ENCODE peak calls at places on chromosome 15, in six cellular contexts. One of them, this sample, is unnamed.

GRCh38 chr15:55897560-55898336 is 95.7 kb downstream of the NEDD4 start:
- DNase-seq in astrocyte of the spinal cord: peak; percentile 52
- DNase-seq in glutamatergic neuron: peak; percentile 71
- DNase-seq in cardiac muscle cell: peak; percentile 67
- DNase-seq in MCF 10A: peak; percentile 87
- DNase-seq in AG04449: no peak
- DNase-seq in this sample: peak; percentile 70

GRCh38 chr15:39312984-39313383 is 267.9 kb upstream of the THBS1 start:
- DNase-seq in MCF 10A: peak; percentile 23
- DNase-seq in astrocyte of the spinal cord: no peak
- DNase-seq in AG04449: no peak
- DNase-seq in glutamatergic neuron: no peak
- DNase-seq in cardiac muscle cell: peak; percentile 51
- DNase-seq in this sample: peak; percentile 39

GRCh38 chr15:37891754-37892368 is 42.6 kb upstream of the TMCO5A start:
- DNase-seq in astrocyte of the spinal cord: peak; percentile 43
- DNase-seq in MCF 10A: peak; percentile 47
- DNase-seq in glutamatergic neuron: no peak
- DNase-seq in AG04449: no peak
- DNase-seq in cardiac muscle cell: peak; percentile 71
- DNase-seq in this sample: no peak

GRCh38 chr15:68333775-68334470 is 56.4 kb downstream of the FEM1B start:
- DNase-seq in glutamatergic neuron: no peak
- DNase-seq in astrocyte of the spinal cord: peak; percentile 46
- DNase-seq in MCF 10A: peak; percentile 75
- DNase-seq in AG04449: no peak
- DNase-seq in cardiac muscle cell: no peak
- DNase-seq in this sample: no peak

GRCh38 chr15:58043192-58043903 is 22.2 kb downstream of the ALDH1A2 start:
- DNase-seq in cardiac muscle cell: peak; percentile 64
- DNase-seq in astrocyte of the spinal cord: peak; percentile 35
- DNase-seq in glutamatergic neuron: peak; percentile 50
- DNase-seq in AG04449: no peak
- DNase-seq in MCF 10A: peak; percentile 66
- DNase-seq in this sample: peak; percentile 65

GRCh38 chr15:95843241-95843851 is 487.2 kb upstream of the NR2F2 start:
- DNase-seq in cardiac muscle cell: no peak
- DNase-seq in AG04449: peak; percentile 16
- DNase-seq in glutamatergic neuron: no peak
- DNase-seq in MCF 10A: no peak
- DNase-seq in astrocyte of the spinal cord: peak; percentile 89
- DNase-seq in this sample: no peak

GRCh38 chr15:38213392-38213791 is 39.2 kb upstream of the SPRED1 start:
- DNase-seq in AG04449: no peak
- DNase-seq in astrocyte of the spinal cord: no peak
- DNase-seq in glutamatergic neuron: no peak
- DNase-seq in cardiac muscle cell: no peak
- DNase-seq in MCF 10A: no peak
- DNase-seq in this sample: no peak

GRCh38 chr15:60370804-60371700 is 26.7 kb downstream of the ANXA2 start:
- DNase-seq in AG04449: peak; percentile 92
- DNase-seq in astrocyte of the spinal cord: peak; percentile 99
- DNase-seq in cardiac muscle cell: no peak
- DNase-seq in MCF 10A: peak; percentile 99
- DNase-seq in glutamatergic neuron: no peak
- DNase-seq in this sample: peak; percentile 87

GRCh38 chr15:50702762-50703334 is 16.3 kb upstream of the TRPM7 start:
- DNase-seq in astrocyte of the spinal cord: no peak
- DNase-seq in cardiac muscle cell: no peak
- DNase-seq in MCF 10A: no peak
- DNase-seq in glutamatergic neuron: no peak
- DNase-seq in AG04449: no peak
- DNase-seq in this sample: no peak

GRCh38 chr15:85993116-85993515 is 86.6 kb upstream of the AGBL1 start:
- DNase-seq in MCF 10A: no peak
- DNase-seq in AG04449: no peak
- DNase-seq in astrocyte of the spinal cord: no peak
- DNase-seq in cardiac muscle cell: no peak
- DNase-seq in glutamatergic neuron: no peak
- DNase-seq in this sample: no peak

GRCh38 chr15:67906382-67906781 is 66.5 kb upstream of the RNU6-1 start:
- DNase-seq in cardiac muscle cell: no peak
- DNase-seq in AG04449: no peak
- DNase-seq in astrocyte of the spinal cord: no peak
- DNase-seq in glutamatergic neuron: no peak
- DNase-seq in MCF 10A: no peak
- DNase-seq in this sample: no peak

GRCh38 chr15:70429323-70429722 is 331.6 kb upstream of the TLE3 start:
- DNase-seq in cardiac muscle cell: no peak
- DNase-seq in AG04449: no peak
- DNase-seq in glutamatergic neuron: no peak
- DNase-seq in MCF 10A: no peak
- DNase-seq in astrocyte of the spinal cord: no peak
- DNase-seq in this sample: no peak

GRCh38 chr15:82647835-82648256 is 683 bp upstream of the CPEB1 start:
- DNase-seq in astrocyte of the spinal cord: no peak
- DNase-seq in glutamatergic neuron: peak; percentile 57
- DNase-seq in AG04449: no peak
- DNase-seq in MCF 10A: no peak
- DNase-seq in cardiac muscle cell: peak; percentile 46
- DNase-seq in this sample: peak; percentile 48

GRCh38 chr15:48718646-48719045 is 73.1 kb upstream of the FBN1 start:
- DNase-seq in glutamatergic neuron: no peak
- DNase-seq in AG04449: no peak
- DNase-seq in astrocyte of the spinal cord: peak; percentile 25
- DNase-seq in cardiac muscle cell: no peak
- DNase-seq in MCF 10A: no peak
- DNase-seq in this sample: no peak

GRCh38 chr15:61205427-61205826 is 23.7 kb downstream of the RORA start:
- DNase-seq in cardiac muscle cell: no peak
- DNase-seq in astrocyte of the spinal cord: peak; percentile 36
- DNase-seq in MCF 10A: peak; percentile 5
- DNase-seq in AG04449: no peak
- DNase-seq in glutamatergic neuron: no peak
- DNase-seq in this sample: no peak

GRCh38 chr15:68488290-68488689 is 56.3 kb upstream of the ITGA11 start:
- DNase-seq in MCF 10A: no peak
- DNase-seq in glutamatergic neuron: no peak
- DNase-seq in cardiac muscle cell: no peak
- DNase-seq in astrocyte of the spinal cord: no peak
- DNase-seq in AG04449: no peak
- DNase-seq in this sample: no peak

GRCh38 chr15:46576611-46577010 is 941.8 kb downstream of the SQOR start:
- DNase-seq in AG04449: no peak
- DNase-seq in MCF 10A: no peak
- DNase-seq in astrocyte of the spinal cord: no peak
- DNase-seq in cardiac muscle cell: no peak
- DNase-seq in glutamatergic neuron: no peak
- DNase-seq in this sample: no peak

GRCh38 chr15:100873029-100873677 is 6.5 kb upstream of the ALDH1A3 start:
- DNase-seq in astrocyte of the spinal cord: peak; percentile 85
- DNase-seq in AG04449: peak; percentile 73
- DNase-seq in MCF 10A: peak; percentile 89
- DNase-seq in glutamatergic neuron: peak; percentile 58
- DNase-seq in cardiac muscle cell: peak; percentile 81
- DNase-seq in this sample: peak; percentile 81

GRCh38 chr15:39795486-39795885 is 12.8 kb upstream of the FSIP1 start:
- DNase-seq in MCF 10A: no peak
- DNase-seq in cardiac muscle cell: no peak
- DNase-seq in astrocyte of the spinal cord: no peak
- DNase-seq in AG04449: no peak
- DNase-seq in glutamatergic neuron: no peak
- DNase-seq in this sample: no peak

GRCh38 chr15:68930268-68931022 is at the start of gene SPESP1:
- DNase-seq in astrocyte of the spinal cord: peak; percentile 52
- DNase-seq in cardiac muscle cell: no peak
- DNase-seq in MCF 10A: peak; percentile 82
- DNase-seq in glutamatergic neuron: no peak
- DNase-seq in AG04449: no peak
- DNase-seq in this sample: no peak

GRCh38 chr15:72184165-72184811 is 13.3 kb downstream of the GRAMD2A start:
- DNase-seq in AG04449: no peak
- DNase-seq in MCF 10A: peak; percentile 65
- DNase-seq in astrocyte of the spinal cord: peak; percentile 35
- DNase-seq in cardiac muscle cell: peak; percentile 76
- DNase-seq in glutamatergic neuron: peak; percentile 66
- DNase-seq in this sample: peak; percentile 71

GRCh38 chr15:27685638-27686037 is 413.5 kb downstream of the OCA2 start:
- DNase-seq in AG04449: no peak
- DNase-seq in cardiac muscle cell: no peak
- DNase-seq in astrocyte of the spinal cord: no peak
- DNase-seq in glutamatergic neuron: no peak
- DNase-seq in MCF 10A: no peak
- DNase-seq in this sample: no peak

GRCh38 chr15:94701281-94701985 is 470.1 kb downstream of the MCTP2 start:
- DNase-seq in glutamatergic neuron: no peak
- DNase-seq in cardiac muscle cell: no peak
- DNase-seq in astrocyte of the spinal cord: no peak
- DNase-seq in AG04449: no peak
- DNase-seq in MCF 10A: no peak
- DNase-seq in this sample: no peak

GRCh38 chr15:29089731-29090616 is 179.6 kb downstream of the NSMCE3 start:
- DNase-seq in AG04449: no peak
- DNase-seq in cardiac muscle cell: no peak
- DNase-seq in astrocyte of the spinal cord: peak; percentile 38
- DNase-seq in MCF 10A: no peak
- DNase-seq in glutamatergic neuron: no peak
- DNase-seq in this sample: no peak

GRCh38 chr15:75202251-75203016 is 752 bp downstream of the C15orf39 start:
- DNase-seq in astrocyte of the spinal cord: peak; percentile 59
- DNase-seq in cardiac muscle cell: peak; percentile 71
- DNase-seq in AG04449: peak; percentile 10
- DNase-seq in glutamatergic neuron: peak; percentile 62
- DNase-seq in MCF 10A: peak; percentile 73
- DNase-seq in this sample: peak; percentile 83

GRCh38 chr15:45205192-45205591 is 17.4 kb upstream of the SHF start:
- DNase-seq in cardiac muscle cell: peak; percentile 85
- DNase-seq in astrocyte of the spinal cord: peak; percentile 48
- DNase-seq in AG04449: no peak
- DNase-seq in MCF 10A: peak; percentile 80
- DNase-seq in glutamatergic neuron: peak; percentile 76
- DNase-seq in this sample: peak; percentile 78

DNA sequence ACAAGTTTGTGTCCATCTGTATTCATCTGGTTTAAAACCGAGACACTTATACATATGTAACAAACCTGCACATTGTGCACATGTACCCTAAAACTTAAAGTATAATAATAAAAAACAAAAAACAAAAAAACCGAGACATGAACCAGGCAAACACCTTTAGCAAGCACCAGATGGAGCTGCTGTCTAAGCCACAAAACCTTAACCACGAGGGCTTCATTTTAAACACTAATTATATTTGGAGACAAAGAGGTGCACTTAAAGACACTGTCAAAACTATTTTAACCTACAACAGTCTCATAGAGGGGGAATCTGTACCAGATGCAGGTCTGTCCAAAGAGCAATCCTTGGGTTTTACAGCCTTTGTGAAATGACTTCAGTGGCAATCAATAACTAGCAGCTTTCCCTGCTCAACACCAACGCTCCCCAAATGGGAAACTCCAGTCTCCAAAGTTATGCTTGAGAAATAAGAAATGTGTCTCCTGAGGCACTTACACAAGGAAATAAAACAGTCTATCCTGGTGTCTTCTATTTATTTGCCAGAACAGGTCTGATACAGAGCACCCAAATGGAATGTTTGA is 115.7 kb upstream of the TSPAN3 start:
- DNase-seq in glutamatergic neuron: no peak
- DNase-seq in AG04449: no peak
- DNase-seq in astrocyte of the spinal cord: peak; percentile 52
- DNase-seq in cardiac muscle cell: peak; percentile 52
- DNase-seq in MCF 10A: peak; percentile 39
- DNase-seq in this sample: peak; percentile 18
- TF ChIP-seq CTCF in glutamatergic neuron: no peak
- TF ChIP-seq CTCF in AG04449: peak; percentile 32
- TF ChIP-seq CTCF in astrocyte of the spinal cord: peak; percentile 62
- TF ChIP-seq CTCF in cardiac muscle cell: peak; percentile 57
- TF ChIP-seq CTCF in MCF 10A: peak; percentile 48
- TF ChIP-seq CTCF in this sample: no peak

DNA sequence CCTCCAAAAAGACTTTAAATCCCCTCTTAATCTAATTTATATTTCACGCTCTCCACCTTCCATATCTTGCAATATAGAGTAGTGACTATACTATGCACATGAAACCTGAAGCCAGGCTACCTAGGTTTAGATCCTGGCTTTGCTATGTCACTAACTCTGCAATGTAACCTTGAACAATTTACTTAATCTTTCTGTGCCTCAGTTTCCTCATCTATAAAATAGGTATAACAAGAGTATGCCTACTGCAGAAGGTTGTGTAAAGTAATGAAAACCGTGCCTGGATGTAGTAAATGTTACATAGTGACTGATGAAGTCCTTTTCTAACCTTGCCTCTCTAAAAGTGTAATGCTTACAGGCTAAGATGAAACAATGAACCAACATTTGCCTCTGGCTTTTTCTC is 18.5 kb downstream of the HERC1 start:
- DNase-seq in astrocyte of the spinal cord: no peak
- DNase-seq in cardiac muscle cell: no peak
- DNase-seq in glutamatergic neuron: no peak
- DNase-seq in AG04449: no peak
- DNase-seq in MCF 10A: no peak
- DNase-seq in this sample: no peak
- TF ChIP-seq CTCF in astrocyte of the spinal cord: no peak
- TF ChIP-seq CTCF in cardiac muscle cell: no peak
- TF ChIP-seq CTCF in glutamatergic neuron: no peak
- TF ChIP-seq CTCF in AG04449: no peak
- TF ChIP-seq CTCF in MCF 10A: no peak
- TF ChIP-seq CTCF in this sample: no peak

GRCh38 chr15:92662797-92663196 is 7.2 kb upstream of the FAM174B start:
- DNase-seq in glutamatergic neuron: no peak
- DNase-seq in AG04449: no peak
- DNase-seq in MCF 10A: peak; percentile 36
- DNase-seq in cardiac muscle cell: no peak
- DNase-seq in astrocyte of the spinal cord: no peak
- DNase-seq in this sample: no peak
- TF ChIP-seq CTCF in glutamatergic neuron: no peak
- TF ChIP-seq CTCF in AG04449: no peak
- TF ChIP-seq CTCF in MCF 10A: no peak
- TF ChIP-seq CTCF in cardiac muscle cell: no peak
- TF ChIP-seq CTCF in astrocyte of the spinal cord: no peak
- TF ChIP-seq CTCF in this sample: no peak

GRCh38 chr15:31574761-31575160 is 248.1 kb downstream of the KLF13 start:
- DNase-seq in MCF 10A: no peak
- DNase-seq in AG04449: no peak
- DNase-seq in cardiac muscle cell: peak; percentile 39
- DNase-seq in glutamatergic neuron: no peak
- DNase-seq in astrocyte of the spinal cord: no peak
- DNase-seq in this sample: no peak

GRCh38 chr15:31570591-31570990 is 244.0 kb downstream of the KLF13 start:
- DNase-seq in cardiac muscle cell: no peak
- DNase-seq in astrocyte of the spinal cord: no peak
- DNase-seq in AG04449: no peak
- DNase-seq in glutamatergic neuron: no peak
- DNase-seq in MCF 10A: no peak
- DNase-seq in this sample: no peak

GRCh38 chr15:31573759-31574158 is 247.1 kb downstream of the KLF13 start:
- DNase-seq in glutamatergic neuron: no peak
- DNase-seq in astrocyte of the spinal cord: no peak
- DNase-seq in cardiac muscle cell: no peak
- DNase-seq in AG04449: no peak
- DNase-seq in MCF 10A: no peak
- DNase-seq in this sample: no peak

GRCh38 chr15:31569836-31570235 is 243.2 kb downstream of the KLF13 start:
- DNase-seq in glutamatergic neuron: no peak
- DNase-seq in cardiac muscle cell: no peak
- DNase-seq in astrocyte of the spinal cord: no peak
- DNase-seq in AG04449: no peak
- DNase-seq in MCF 10A: no peak
- DNase-seq in this sample: no peak

GRCh38 chr15:31571676-31572075 is 245.0 kb downstream of the KLF13 start:
- DNase-seq in AG04449: no peak
- DNase-seq in cardiac muscle cell: peak; percentile 36
- DNase-seq in MCF 10A: peak; percentile 41
- DNase-seq in glutamatergic neuron: no peak
- DNase-seq in astrocyte of the spinal cord: no peak
- DNase-seq in this sample: no peak
- TF ChIP-seq CTCF in AG04449: no peak
- TF ChIP-seq CTCF in cardiac muscle cell: no peak
- TF ChIP-seq CTCF in MCF 10A: peak; percentile 42
- TF ChIP-seq CTCF in glutamatergic neuron: no peak
- TF ChIP-seq CTCF in astrocyte of the spinal cord: no peak
- TF ChIP-seq CTCF in this sample: no peak

This sample was measured in Calu3.